ENCODE peak calls at places on chromosomes 13 and 19, in seven cellular contexts. K, N, J, W, Y, D and A are unnamed samples.

GRCh38 chr13:99398071-99398470 is 90.9 kb upstream of the GPR183 start:
- DNase-seq in W (no peak), K (no peak), Y (no peak), J (no peak), D (no peak), N (no peak), A (no peak)

GRCh38 chr19:11174336-11174735 is 18.8 kb upstream of the SPC24 start:
- DNase-seq in J (peak), D (no peak), N (no peak), Y (no peak), W (no peak), K (no peak), A (no peak)

GRCh38 chr19:18896421-18896841 is 473 bp upstream of the CERS1 start:
- DNase-seq in W (no peak), Y (no peak), K (peak), J (no peak), N (no peak), D (peak), A (no peak)

GRCh38 chr13:114309806-114310410 is 4.4 kb upstream of the CHAMP1 start:
- DNase-seq in W (no peak), Y (no peak), N (no peak), J (peak), K (no peak), D (no peak), A (no peak)

GRCh38 chr13:100660761-100661160 is 13.8 kb downstream of the TMTC4 start:
- DNase-seq in N (no peak), D (no peak), J (no peak), W (no peak), Y (no peak), K (no peak), A (no peak)

GRCh38 chr19:32416749-32417469 is 11.3 kb downstream of the DPY19L3 start:
- DNase-seq in N (no peak), K (no peak), J (no peak), W (no peak), Y (no peak), D (no peak), A (no peak)

GRCh38 chr13:44685641-44686040 is 109.5 kb upstream of the TSC22D1 start:
- DNase-seq in D (no peak), W (no peak), Y (no peak), K (no peak), N (no peak), J (no peak), A (no peak)

GRCh38 chr13:51348069-51348967 is 8.8 kb downstream of the SERPINE3 start:
- DNase-seq in K (no peak), D (no peak), Y (no peak), J (no peak), N (no peak), W (no peak), A (no peak)

GRCh38 chr19:58279042-58279924 is 528 bp downstream of the ZNF8 start:
- DNase-seq in J (peak), Y (peak), K (peak), N (peak), D (peak), W (peak), A (peak)

GRCh38 chr19:39951065-39951650 is 16.7 kb upstream of the FCGBP start:
- DNase-seq in K (no peak), W (no peak), J (no peak), Y (no peak), N (no peak), D (no peak), A (no peak)

GRCh38 chr19:17292301-17293074 is 10.7 kb downstream of the ABHD8 start:
- DNase-seq in D (peak), J (peak), N (peak), Y (peak), K (peak), W (peak), A (peak)

GRCh38 chr13:42539670-42540069 is 34.3 kb upstream of the TNFSF11 start:
- DNase-seq in N (no peak), W (no peak), D (no peak), J (no peak), Y (no peak), K (no peak), A (no peak)